ENCODE peak calls at places on chromosomes 6 and 20, in four cellular contexts. R is IMR-90, V is A549, Y is SK-N-SH. N is an unnamed sample.

GRCh38 chr6:113551168-113551567 is 306.0 kb upstream of the MARCKS start:
- DNase-seq in R (no peak), V (no peak), Y (no peak), N (no peak)

GRCh38 chr20:36384022-36384619 is 78.0 kb downstream of the DLGAP4 start:
- DNase-seq in R (peak), V (no peak), Y (no peak), N (peak)

GRCh38 chr20:39533858-39534257 is 571.7 kb downstream of the DHX35 start:
- DNase-seq in R (no peak), V (no peak), Y (no peak), N (no peak)

GRCh38 chr6:33860706-33861474 is 57.1 kb upstream of the MLN start:
- DNase-seq in R (peak), V (no peak), Y (no peak), N (no peak)

GRCh38 chr20:46118481-46119020 is 437 bp downstream of the CD40 start:
- DNase-seq in R (no peak), V (no peak), Y (no peak), N (no peak)

GRCh38 chr6:88238065-88238464 is 71.9 kb upstream of the CNR1 start:
- DNase-seq in R (no peak), V (no peak), Y (no peak), N (no peak)

GRCh38 chr6:138465007-138465645 is 34.2 kb downstream of the NHSL1 start:
- DNase-seq in R (peak), V (peak), Y (no peak), N (no peak)

GRCh38 chr6:35068206-35068605 is 72.9 kb downstream of the TCP11 start:
- DNase-seq in R (no peak), V (no peak), Y (no peak), N (no peak)

GRCh38 chr6:113411006-113411405 is 446.1 kb upstream of the MARCKS start:
- DNase-seq in R (no peak), V (no peak), Y (no peak), N (no peak)

GRCh38 chr6:169093121-169093723 is 160.4 kb downstream of the THBS2 start:
- DNase-seq in R (no peak), V (no peak), Y (no peak), N (no peak)

GRCh38 chr20:50191065-50191565 is 485 bp downstream of the CEBPB start:
- DNase-seq in R (no peak), V (no peak), Y (no peak), N (peak)

GRCh38 chr6:43271103-43271815 is 26.8 kb upstream of the SLC22A7 start:
- DNase-seq in R (no peak), V (no peak), Y (no peak), N (no peak)

GRCh38 chr6:35633579-35634089 is 55.1 kb downstream of the FKBP5 start:
- DNase-seq in R (no peak), V (no peak), Y (no peak), N (no peak)

GRCh38 chr20:4329232-4329631 is 313.9 kb upstream of the RNF24 start:
- DNase-seq in R (no peak), V (peak), Y (no peak), N (no peak)

GRCh38 chr20:20561841-20562240 is 150.6 kb downstream of the RALGAPA2 start:
- DNase-seq in R (no peak), V (no peak), Y (no peak), N (no peak)

GRCh38 chr20:54668271-54669053 is 193.1 kb downstream of the DOK5 start:
- DNase-seq in R (peak), V (peak), Y (peak), N (peak)

GRCh38 chr20:62860924-62861691 is 514 bp downstream of the TCFL5 start:
- DNase-seq in R (no peak), V (no peak), Y (peak), N (peak)

GRCh38 chr6:54617730-54618129 is 228.8 kb upstream of the FAM83B start:
- DNase-seq in R (peak), V (no peak), Y (no peak), N (no peak)

GRCh38 chr6:13302291-13302690 is 26.0 kb downstream of the TBC1D7 start:
- DNase-seq in R (no peak), V (no peak), Y (no peak), N (no peak)

GRCh38 chr6:27814665-27815424 is 97.4 kb downstream of the OR2B2 start:
- DNase-seq in R (peak), V (no peak), Y (peak), N (no peak)

GRCh38 chr6:108145639-108146038 is 20.2 kb upstream of the NR2E1 start:
- DNase-seq in R (no peak), V (no peak), Y (no peak), N (peak)

GRCh38 chr20:24411003-24411402 is 58.4 kb upstream of the SYNDIG1 start:
- DNase-seq in R (no peak), V (no peak), Y (no peak), N (no peak)

GRCh38 chr20:51382111-51382985 is 160.2 kb downstream of the NFATC2 start:
- DNase-seq in R (no peak), V (no peak), Y (no peak), N (no peak)

GRCh38 chr20:62010551-62011402 is 54.9 kb downstream of the TAF4 start:
- DNase-seq in R (peak), V (peak), Y (peak), N (peak)

GRCh38 chr6:111173341-111173740 is 86.0 kb downstream of the SLC16A10 start:
- DNase-seq in R (no peak), V (no peak), Y (no peak), N (no peak)

GRCh38 chr6:80544500-80545055 is 438.1 kb downstream of the BCKDHB start:
- DNase-seq in R (peak), V (no peak), Y (no peak), N (no peak)

GRCh38 chr6:15770347-15771143 is 107.7 kb upstream of the DTNBP1 start:
- DNase-seq in R (peak), V (no peak), Y (no peak), N (peak)

GRCh38 chr20:25005220-25005619 is 12.7 kb upstream of the APMAP start:
- DNase-seq in R (peak), V (no peak), Y (no peak), N (no peak)

GRCh38 chr6:44701637-44702101 is 314.2 kb downstream of the CDC5L start:
- DNase-seq in R (no peak), V (no peak), Y (no peak), N (no peak)

GRCh38 chr6:50333696-50334095 is 284.0 kb upstream of the DEFB112 start:
- DNase-seq in R (no peak), V (no peak), Y (no peak), N (no peak)

GRCh38 chr6:44041461-44042260 is 85.6 kb downstream of the MRPL14 start:
- DNase-seq in R (peak), V (peak), Y (no peak), N (peak)

GRCh38 chr6:147834377-147834776 is 325.9 kb downstream of the SAMD5 start:
- DNase-seq in R (no peak), V (no peak), Y (no peak), N (no peak)

GRCh38 chr20:49775229-49775693 is 37.4 kb upstream of the SLC9A8 start:
- DNase-seq in R (peak), V (peak), Y (no peak), N (peak)

GRCh38 chr20:400451-401275 is 7.4 kb upstream of the RBCK1 start:
- DNase-seq in R (no peak), V (peak), Y (peak), N (peak)

GRCh38 chr6:13099771-13100170 is 228.6 kb downstream of the TBC1D7 start:
- DNase-seq in R (no peak), V (no peak), Y (no peak), N (peak)

GRCh38 chr6:65399355-65400084 is 307.5 kb downstream of the EYS start:
- DNase-seq in R (no peak), V (no peak), Y (no peak), N (no peak)

DNA sequence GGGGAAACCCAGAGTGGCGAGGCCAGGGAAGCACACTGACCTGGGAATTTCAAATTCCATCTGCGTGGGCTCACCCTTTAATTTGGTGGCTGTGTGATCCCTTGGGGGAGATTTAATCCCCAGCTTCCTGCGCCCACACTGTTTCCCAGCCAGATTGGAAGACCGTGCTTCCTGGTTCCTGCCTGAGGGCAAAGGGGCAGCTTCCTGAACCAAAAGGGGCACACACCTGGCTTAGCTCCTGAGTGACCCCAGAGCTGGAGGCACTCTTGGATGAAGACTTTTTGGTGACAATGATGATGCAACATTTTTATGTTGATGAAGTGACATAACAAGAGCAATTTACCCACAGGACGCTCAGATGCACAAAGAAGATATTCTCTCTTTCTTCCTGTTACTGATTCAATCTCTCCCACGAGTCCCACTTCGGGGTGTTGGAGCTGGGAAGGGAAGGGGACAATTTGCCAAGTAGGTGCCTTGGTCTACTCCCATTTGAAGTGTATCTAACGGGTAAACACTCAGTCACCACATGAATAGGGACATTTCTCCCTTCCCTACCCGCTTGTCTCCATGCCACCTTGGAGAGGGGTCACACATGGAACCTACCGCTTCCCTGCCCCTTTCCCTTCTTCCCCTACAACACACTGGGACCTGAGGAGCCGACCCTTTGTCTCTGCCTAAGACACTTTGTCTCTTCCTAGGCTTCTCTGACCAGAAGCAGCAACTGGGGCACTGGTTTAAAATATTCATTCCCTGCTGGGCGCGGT is 28.6 kb upstream of the CDKN1A start:
- DNase-seq in R (no peak), V (no peak), Y (no peak), N (no peak)
- TF ChIP-seq USF2 in R (no peak), V (no peak), Y (no peak), N (no peak)

GRCh38 chr6:77178821-77179220 is 284.5 kb downstream of the HTR1B start:
- DNase-seq in R (peak), V (no peak), Y (no peak), N (no peak)
- TF ChIP-seq USF2 in R (no peak), V (no peak), Y (no peak), N (no peak)

DNA sequence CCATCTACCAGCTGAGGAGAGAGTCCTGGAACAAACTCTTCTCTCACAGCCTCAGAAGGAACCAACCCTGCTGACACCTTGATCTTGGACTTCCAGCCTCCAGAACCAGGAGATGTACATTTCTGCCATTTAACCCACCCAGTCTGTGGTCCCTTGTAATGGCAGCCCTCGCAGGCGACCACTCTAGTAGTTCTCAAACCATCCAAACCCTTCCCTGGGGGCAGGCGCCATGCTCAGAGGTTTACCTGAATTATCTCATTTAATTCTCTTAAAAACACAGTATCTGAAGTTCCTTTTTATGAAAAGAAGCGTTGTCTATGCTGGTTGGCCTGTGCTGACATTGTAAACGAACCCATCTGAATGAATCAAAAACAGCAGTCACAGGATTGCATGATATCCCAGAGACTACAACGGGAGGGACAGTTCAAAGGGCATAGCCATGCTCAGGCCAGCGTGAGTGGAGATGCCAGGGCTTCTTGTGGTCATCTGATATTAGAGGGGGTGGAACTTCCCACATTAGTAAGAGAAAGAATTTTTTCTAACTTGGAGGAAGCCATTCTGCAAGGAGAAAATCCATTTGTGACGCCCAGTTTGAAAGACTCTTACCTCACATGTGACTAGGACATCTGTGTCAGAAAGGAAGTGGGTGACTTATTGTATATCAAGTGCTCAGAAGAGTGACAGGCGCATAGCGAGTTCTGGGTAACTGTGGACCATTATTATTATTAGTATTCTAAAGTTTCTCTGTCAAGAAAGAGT is 17.2 kb upstream of the TAGAP start:
- DNase-seq in R (no peak), V (no peak), Y (no peak), N (no peak)
- TF ChIP-seq USF2 in R (no peak), V (no peak), Y (no peak), N (no peak)

GRCh38 chr6:1597924-1598323 is 11.8 kb upstream of the FOXC1 start:
- DNase-seq in R (peak), V (no peak), Y (no peak), N (no peak)
- TF ChIP-seq USF2 in R (no peak), V (no peak), Y (no peak), N (no peak)

GRCh38 chr6:11012295-11012754 is 31.8 kb downstream of the ELOVL2 start:
- DNase-seq in R (no peak), V (no peak), Y (no peak), N (no peak)

GRCh38 chr6:11013671-11014070 is 30.4 kb downstream of the ELOVL2 start:
- DNase-seq in R (no peak), V (no peak), Y (no peak), N (no peak)

GRCh38 chr6:11012976-11013375 is 31.1 kb downstream of the ELOVL2 start:
- DNase-seq in R (no peak), V (no peak), Y (no peak), N (no peak)

GRCh38 chr6:11009353-11009752 is 34.8 kb downstream of the ELOVL2 start:
- DNase-seq in R (peak), V (no peak), Y (no peak), N (no peak)

DNA sequence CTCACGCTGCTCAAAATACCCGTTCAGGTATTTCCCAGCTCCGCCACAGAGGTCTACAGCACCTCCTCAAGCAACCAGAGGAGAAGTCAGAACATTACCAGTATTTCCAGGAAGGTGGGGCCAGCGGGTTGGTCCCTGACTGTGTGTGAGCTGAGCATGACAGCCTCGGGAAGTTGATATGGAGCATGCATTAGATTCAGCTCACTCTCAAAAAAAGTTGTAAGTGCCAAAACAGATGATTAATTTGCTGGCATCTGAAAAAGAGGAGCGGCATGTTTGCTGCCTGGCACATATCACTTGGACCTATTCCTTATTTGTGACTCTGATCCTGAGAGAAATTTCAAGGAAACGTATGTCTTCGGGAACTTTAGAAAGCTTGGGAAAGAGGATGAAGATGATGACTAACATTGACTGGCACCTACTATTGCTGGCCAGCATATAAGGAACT is 32.3 kb downstream of the ELOVL2 start:
- DNase-seq in R (no peak), V (peak), Y (no peak), N (no peak)
- TF ChIP-seq USF2 in R (no peak), V (no peak), Y (no peak), N (no peak)

GRCh38 chr6:106084106-106084963 is 1.8 kb upstream of the PRDM1 start:
- DNase-seq in R (peak), V (peak), Y (no peak), N (peak)

GRCh38 chr6:106083618-106084017 is 2.5 kb upstream of the PRDM1 start:
- DNase-seq in R (no peak), V (no peak), Y (no peak), N (no peak)

GRCh38 chr6:106084973-106085686 is 1.0 kb upstream of the PRDM1 start:
- DNase-seq in R (peak), V (no peak), Y (no peak), N (no peak)

GRCh38 chr6:106081715-106082114 is 4.4 kb upstream of the PRDM1 start:
- DNase-seq in R (no peak), V (no peak), Y (no peak), N (no peak)

DNA sequence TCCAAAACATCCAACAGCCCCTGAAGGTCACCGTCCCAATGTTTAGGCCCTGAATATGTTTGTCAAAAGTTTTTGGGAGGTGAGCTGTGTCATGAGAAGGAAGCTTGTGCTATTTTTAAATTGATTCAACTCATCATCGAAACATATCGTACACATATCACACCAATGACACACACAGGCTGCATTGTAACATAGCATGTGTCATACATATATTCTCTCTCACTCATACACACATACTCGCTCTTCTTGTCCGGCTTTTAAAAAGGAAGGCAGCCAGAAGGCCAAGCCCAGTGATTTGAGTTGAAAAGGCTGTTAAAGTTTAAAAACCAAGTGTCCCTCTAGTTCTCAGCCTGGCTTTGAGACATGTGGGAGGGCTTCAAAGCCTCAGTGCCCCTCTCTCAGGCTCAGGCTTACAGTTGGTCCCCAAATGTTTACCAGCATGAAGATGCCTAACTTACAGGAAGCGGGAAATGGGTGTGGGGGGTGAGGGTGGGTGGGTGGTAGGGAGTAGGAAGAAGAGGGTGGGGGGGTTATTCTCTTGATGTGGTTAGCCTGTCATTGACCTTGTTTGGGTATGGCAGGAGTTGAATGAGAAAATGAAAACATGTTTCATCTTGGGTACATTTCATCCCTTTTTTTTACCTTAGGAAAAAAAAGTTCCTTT is 3.3 kb upstream of the PRDM1 start:
- DNase-seq in R (peak), V (no peak), Y (no peak), N (no peak)
- TF ChIP-seq USF2 in R (no peak), V (no peak), Y (no peak), N (no peak)

GRCh38 chr6:122653094-122653493 is 42.9 kb downstream of the PKIB start:
- DNase-seq in R (peak), V (no peak), Y (no peak), N (no peak)
- TF ChIP-seq USF2 in R (no peak), V (no peak), Y (no peak), N (no peak)

DNA sequence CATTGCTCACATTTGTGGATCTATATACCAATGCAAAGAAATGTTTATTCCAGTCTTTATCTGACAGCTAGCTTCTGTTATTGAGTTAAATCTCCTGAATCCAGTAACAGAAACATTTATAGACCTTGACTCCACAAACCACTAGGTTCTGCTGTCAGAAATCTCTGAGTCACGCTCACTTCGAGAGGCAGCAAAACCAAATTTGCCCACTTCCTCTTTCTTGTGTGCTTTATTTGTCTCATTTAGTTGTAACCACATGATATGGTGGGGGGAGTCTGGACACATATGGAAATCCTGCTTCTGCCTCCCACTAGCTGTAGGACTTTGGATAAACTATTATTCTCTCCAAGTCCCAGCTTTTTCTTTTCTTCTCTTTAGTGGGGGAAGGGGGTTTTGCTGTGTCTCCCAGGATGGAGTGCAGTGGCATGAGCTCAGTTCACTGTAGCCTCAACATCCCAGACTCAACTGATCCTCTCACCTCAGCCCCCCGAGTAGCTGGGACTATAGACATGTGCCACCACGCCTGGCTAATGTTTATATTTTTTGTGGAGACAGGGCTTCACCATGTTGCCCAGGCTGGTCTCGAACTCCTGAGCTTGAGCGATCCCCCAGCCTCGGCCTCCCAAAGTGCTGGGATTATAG is 54.4 kb downstream of the IPCEF1 start:
- DNase-seq in R (peak), V (no peak), Y (no peak), N (peak)
- TF ChIP-seq USF2 in R (no peak), V (no peak), Y (no peak), N (no peak)

GRCh38 chr6:144286503-144287393 is 1.6 kb downstream of the UTRN start:
- DNase-seq in R (peak), V (peak), Y (peak), N (no peak)

GRCh38 chr6:144284753-144285547 is at the start of gene UTRN:
- DNase-seq in R (peak), V (peak), Y (peak), N (peak)

GRCh38 chr6:144285548-144285797 is 338 bp downstream of the UTRN start:
- DNase-seq in R (no peak), V (peak), Y (peak), N (no peak)

GRCh38 chr6:144284474-144284752 is 722 bp upstream of the UTRN start:
- DNase-seq in R (no peak), V (no peak), Y (no peak), N (no peak)

GRCh38 chr6:144285798-144286502 is 815 bp downstream of the UTRN start:
- DNase-seq in R (peak), V (peak), Y (peak), N (no peak)
- TF ChIP-seq USF2 in R (no peak), V (no peak), Y (no peak), N (no peak)

N was measured in K562.